ENCODE peak calls at places on chromosomes 3 and 15, in seven cellular contexts. One of them, this sample, is unnamed. For H3K9me3, the result is how much of the 10 kb centered on the place peaks cover.

GRCh38 chr15:36887214-36888017 is 212.9 kb downstream of the MEIS2 start:
- DNase-seq in transverse colon: no peak
- DNase-seq in HCT116: no peak
- DNase-seq in pancreas: peak
- DNase-seq in cardiac muscle cell: peak
- DNase-seq in psoas muscle: no peak
- DNase-seq in SK-N-MC: no peak
- DNase-seq in this sample: no peak

GRCh38 chr3:43953375-43953774 is 262.6 kb downstream of the ABHD5 start:
- DNase-seq in psoas muscle: no peak
- DNase-seq in transverse colon: no peak
- DNase-seq in HCT116: no peak
- DNase-seq in SK-N-MC: no peak
- DNase-seq in cardiac muscle cell: no peak
- DNase-seq in pancreas: no peak
- DNase-seq in this sample: no peak

GRCh38 chr3:35639251-35640185 is at the start of gene ARPP21:
- DNase-seq in transverse colon: no peak
- DNase-seq in psoas muscle: peak
- DNase-seq in pancreas: peak
- DNase-seq in cardiac muscle cell: peak
- DNase-seq in HCT116: no peak
- DNase-seq in SK-N-MC: no peak
- DNase-seq in this sample: no peak

GRCh38 chr15:41042851-41043250 is 73.2 kb downstream of the INO80 start:
- DNase-seq in psoas muscle: no peak
- DNase-seq in pancreas: no peak
- DNase-seq in transverse colon: no peak
- DNase-seq in cardiac muscle cell: no peak
- DNase-seq in HCT116: no peak
- DNase-seq in SK-N-MC: peak
- DNase-seq in this sample: no peak

GRCh38 chr3:49133226-49133951 is 539 bp upstream of the LAMB2 start:
- DNase-seq in HCT116: peak
- DNase-seq in SK-N-MC: peak
- DNase-seq in pancreas: peak
- DNase-seq in transverse colon: peak
- DNase-seq in cardiac muscle cell: peak
- DNase-seq in psoas muscle: peak
- DNase-seq in this sample: peak

GRCh38 chr3:141669434-141669833 is 68.7 kb upstream of the RNF7 start:
- DNase-seq in cardiac muscle cell: no peak
- DNase-seq in SK-N-MC: no peak
- DNase-seq in HCT116: no peak
- DNase-seq in transverse colon: no peak
- DNase-seq in pancreas: no peak
- DNase-seq in psoas muscle: no peak
- DNase-seq in this sample: no peak

GRCh38 chr15:61196156-61196555 is 32.9 kb downstream of the RORA start:
- DNase-seq in HCT116: no peak
- DNase-seq in transverse colon: no peak
- DNase-seq in pancreas: no peak
- DNase-seq in SK-N-MC: no peak
- DNase-seq in psoas muscle: no peak
- DNase-seq in cardiac muscle cell: no peak
- DNase-seq in this sample: no peak

GRCh38 chr3:52670621-52671521 is 14.8 kb downstream of the PBRM1 start:
- DNase-seq in pancreas: no peak
- DNase-seq in HCT116: peak
- DNase-seq in SK-N-MC: no peak
- DNase-seq in psoas muscle: no peak
- DNase-seq in transverse colon: no peak
- DNase-seq in cardiac muscle cell: no peak
- DNase-seq in this sample: peak

GRCh38 chr15:80179966-80180365 is 27.2 kb downstream of the FAH start:
- DNase-seq in cardiac muscle cell: no peak
- DNase-seq in pancreas: peak
- DNase-seq in psoas muscle: no peak
- DNase-seq in HCT116: no peak
- DNase-seq in transverse colon: no peak
- DNase-seq in SK-N-MC: no peak
- DNase-seq in this sample: no peak

GRCh38 chr3:11195721-11196332 is 41.5 kb downstream of the HRH1 start:
- DNase-seq in psoas muscle: no peak
- DNase-seq in cardiac muscle cell: no peak
- DNase-seq in HCT116: no peak
- DNase-seq in SK-N-MC: no peak
- DNase-seq in transverse colon: no peak
- DNase-seq in pancreas: no peak
- DNase-seq in this sample: no peak

GRCh38 chr3:105448338-105448982 is 81.8 kb downstream of the ALCAM start:
- DNase-seq in SK-N-MC: no peak
- DNase-seq in HCT116: no peak
- DNase-seq in psoas muscle: no peak
- DNase-seq in transverse colon: no peak
- DNase-seq in cardiac muscle cell: peak
- DNase-seq in pancreas: no peak
- DNase-seq in this sample: no peak

GRCh38 chr3:66038384-66038725 is 363 bp downstream of the MAGI1 start:
- DNase-seq in cardiac muscle cell: no peak
- DNase-seq in pancreas: no peak
- DNase-seq in HCT116: no peak
- DNase-seq in psoas muscle: no peak
- DNase-seq in transverse colon: no peak
- DNase-seq in SK-N-MC: no peak
- DNase-seq in this sample: peak
- H3K4me3 ChIP-seq in cardiac muscle cell: peak
- H3K4me3 ChIP-seq in pancreas: peak
- H3K4me3 ChIP-seq in HCT116: peak
- H3K4me3 ChIP-seq in psoas muscle: peak
- H3K4me3 ChIP-seq in transverse colon: peak
- H3K4me3 ChIP-seq in SK-N-MC: peak
- H3K4me3 ChIP-seq in this sample: peak

GRCh38 chr3:177609613-177610012 is 412.3 kb upstream of the TBL1XR1 start:
- DNase-seq in psoas muscle: no peak
- DNase-seq in pancreas: no peak
- DNase-seq in HCT116: no peak
- DNase-seq in transverse colon: no peak
- DNase-seq in SK-N-MC: no peak
- DNase-seq in cardiac muscle cell: no peak
- DNase-seq in this sample: no peak
- H3K9me3 ChIP-seq in psoas muscle: under half
- H3K9me3 ChIP-seq in pancreas: under half
- H3K9me3 ChIP-seq in HCT116: under half
- H3K9me3 ChIP-seq in transverse colon: under half
- H3K9me3 ChIP-seq in SK-N-MC: under half
- H3K9me3 ChIP-seq in cardiac muscle cell: under half
- H3K9me3 ChIP-seq in this sample: under half

GRCh38 chr3:64150527-64151238 is 74.6 kb downstream of the PRICKLE2 start:
- DNase-seq in SK-N-MC: no peak
- DNase-seq in pancreas: peak
- DNase-seq in cardiac muscle cell: peak
- DNase-seq in psoas muscle: peak
- DNase-seq in HCT116: no peak
- DNase-seq in transverse colon: peak
- DNase-seq in this sample: peak
- H3K4me3 ChIP-seq in SK-N-MC: no peak
- H3K4me3 ChIP-seq in pancreas: no peak
- H3K4me3 ChIP-seq in cardiac muscle cell: no peak
- H3K4me3 ChIP-seq in psoas muscle: no peak
- H3K4me3 ChIP-seq in HCT116: no peak
- H3K4me3 ChIP-seq in transverse colon: no peak
- H3K4me3 ChIP-seq in this sample: no peak

DNA sequence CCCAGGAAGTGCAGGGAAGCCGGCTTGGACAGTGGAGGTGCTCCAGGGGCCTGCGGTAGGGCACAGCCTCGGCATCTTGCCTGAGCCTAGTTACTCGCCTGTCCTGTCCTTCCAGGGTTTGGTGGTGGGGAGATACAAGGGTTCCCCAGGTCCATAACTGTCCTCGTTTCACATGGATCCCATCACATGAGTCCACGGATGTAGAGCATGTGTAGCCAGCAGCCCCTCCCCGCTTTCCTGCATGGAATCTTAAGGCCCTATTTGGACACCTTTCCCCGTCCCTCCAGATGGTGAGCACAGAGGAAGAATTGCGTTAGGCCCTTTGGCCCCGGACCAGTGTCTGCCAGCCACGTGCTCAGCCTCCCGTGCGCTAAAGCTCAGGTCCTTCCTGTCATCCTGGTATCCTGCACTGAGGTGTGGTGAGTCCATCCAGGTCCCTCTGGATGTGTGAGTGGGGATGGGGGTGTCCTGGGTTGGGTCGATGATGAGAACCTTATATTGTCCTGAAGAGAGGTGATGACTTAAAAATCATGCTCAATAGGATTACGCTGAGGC is 230.4 kb downstream of the SNRPN start:
- DNase-seq in SK-N-MC: no peak
- DNase-seq in HCT116: no peak
- DNase-seq in pancreas: peak
- DNase-seq in cardiac muscle cell: no peak
- DNase-seq in psoas muscle: no peak
- DNase-seq in transverse colon: no peak
- DNase-seq in this sample: no peak
- H3K9me3 ChIP-seq in SK-N-MC: under half
- H3K9me3 ChIP-seq in HCT116: under half
- H3K9me3 ChIP-seq in pancreas: under half
- H3K9me3 ChIP-seq in cardiac muscle cell: under half
- H3K9me3 ChIP-seq in psoas muscle: under half
- H3K9me3 ChIP-seq in transverse colon: under half
- H3K9me3 ChIP-seq in this sample: under half